ENCODE peak calls at places on chromosomes 2 and 18, in ten cellular contexts. One of them, this sample, is unnamed.
A peak's percentile ranks its signal among the peaks of the same experiment; 100 is the strongest.

GRCh38 chr2:196291418-196291817 is 120.0 kb upstream of the STK17B start:
- DNase-seq in renal cortical epithelial cell: no peak
- DNase-seq in GM10248: no peak
- DNase-seq in NCI-H524: no peak
- DNase-seq in posterior cingulate gyrus: no peak
- DNase-seq in stromal cell of bone marrow: no peak
- DNase-seq in spleen: no peak
- DNase-seq in DMS153: no peak
- DNase-seq in GM04504: no peak
- DNase-seq in ascending aorta: no peak
- DNase-seq in this sample: no peak

GRCh38 chr2:16176971-16177480 is 236.7 kb downstream of the MYCN start:
- DNase-seq in NCI-H524: no peak
- DNase-seq in posterior cingulate gyrus: no peak
- DNase-seq in GM04504: no peak
- DNase-seq in ascending aorta: no peak
- DNase-seq in renal cortical epithelial cell: no peak
- DNase-seq in spleen: no peak
- DNase-seq in stromal cell of bone marrow: no peak
- DNase-seq in GM10248: no peak
- DNase-seq in DMS153: no peak
- DNase-seq in this sample: no peak

GRCh38 chr2:64586883-64587481 is 62.9 kb downstream of the AFTPH start:
- DNase-seq in DMS153: peak; percentile 46
- DNase-seq in stromal cell of bone marrow: peak; percentile 51
- DNase-seq in GM04504: peak; percentile 40
- DNase-seq in GM10248: peak; percentile 37
- DNase-seq in NCI-H524: peak; percentile 39
- DNase-seq in renal cortical epithelial cell: peak; percentile 66
- DNase-seq in posterior cingulate gyrus: no peak
- DNase-seq in spleen: no peak
- DNase-seq in ascending aorta: no peak
- DNase-seq in this sample: peak; percentile 83

GRCh38 chr2:27220091-27220490 is 2.9 kb downstream of the CAD start:
- DNase-seq in renal cortical epithelial cell: no peak
- DNase-seq in spleen: no peak
- DNase-seq in DMS153: no peak
- DNase-seq in GM10248: no peak
- DNase-seq in NCI-H524: no peak
- DNase-seq in stromal cell of bone marrow: no peak
- DNase-seq in ascending aorta: no peak
- DNase-seq in posterior cingulate gyrus: no peak
- DNase-seq in GM04504: no peak
- DNase-seq in this sample: no peak

GRCh38 chr2:29749041-29749440 is 172.3 kb downstream of the ALK start:
- DNase-seq in renal cortical epithelial cell: peak; percentile 92
- DNase-seq in spleen: no peak
- DNase-seq in NCI-H524: no peak
- DNase-seq in ascending aorta: no peak
- DNase-seq in GM10248: peak; percentile 18
- DNase-seq in posterior cingulate gyrus: no peak
- DNase-seq in GM04504: no peak
- DNase-seq in stromal cell of bone marrow: no peak
- DNase-seq in DMS153: peak; percentile 1
- DNase-seq in this sample: no peak

GRCh38 chr2:42102606-42103450 is 55.0 kb downstream of the PKDCC start:
- DNase-seq in stromal cell of bone marrow: no peak
- DNase-seq in renal cortical epithelial cell: peak; percentile 47
- DNase-seq in ascending aorta: no peak
- DNase-seq in DMS153: peak; percentile 76
- DNase-seq in GM04504: no peak
- DNase-seq in spleen: peak; percentile 91
- DNase-seq in NCI-H524: no peak
- DNase-seq in posterior cingulate gyrus: no peak
- DNase-seq in GM10248: no peak
- DNase-seq in this sample: no peak

GRCh38 chr2:240780023-240780831 is 39.8 kb downstream of the KIF1A start:
- DNase-seq in GM10248: no peak
- DNase-seq in spleen: no peak
- DNase-seq in ascending aorta: no peak
- DNase-seq in GM04504: no peak
- DNase-seq in NCI-H524: no peak
- DNase-seq in stromal cell of bone marrow: no peak
- DNase-seq in renal cortical epithelial cell: no peak
- DNase-seq in DMS153: no peak
- DNase-seq in posterior cingulate gyrus: peak; percentile 55
- DNase-seq in this sample: no peak

GRCh38 chr18:76658627-76659026 is 163.6 kb upstream of the ZNF516 start:
- DNase-seq in DMS153: no peak
- DNase-seq in renal cortical epithelial cell: no peak
- DNase-seq in ascending aorta: no peak
- DNase-seq in stromal cell of bone marrow: no peak
- DNase-seq in GM04504: no peak
- DNase-seq in NCI-H524: peak; percentile 49
- DNase-seq in spleen: no peak
- DNase-seq in posterior cingulate gyrus: no peak
- DNase-seq in GM10248: peak; percentile 43
- DNase-seq in this sample: no peak

GRCh38 chr2:191571163-191571769 is 106.7 kb upstream of the NABP1 start:
- DNase-seq in GM10248: no peak
- DNase-seq in GM04504: peak; percentile 53
- DNase-seq in renal cortical epithelial cell: peak; percentile 81
- DNase-seq in DMS153: no peak
- DNase-seq in ascending aorta: no peak
- DNase-seq in NCI-H524: peak; percentile 47
- DNase-seq in stromal cell of bone marrow: peak; percentile 66
- DNase-seq in spleen: no peak
- DNase-seq in posterior cingulate gyrus: no peak
- DNase-seq in this sample: peak; percentile 50

GRCh38 chr2:149329470-149330126 is 789 bp upstream of the LYPD6 start:
- DNase-seq in GM10248: peak; percentile 22
- DNase-seq in posterior cingulate gyrus: peak; percentile 28
- DNase-seq in stromal cell of bone marrow: peak; percentile 12
- DNase-seq in renal cortical epithelial cell: peak; percentile 73
- DNase-seq in spleen: no peak
- DNase-seq in DMS153: peak; percentile 80
- DNase-seq in ascending aorta: no peak
- DNase-seq in NCI-H524: peak; percentile 75
- DNase-seq in GM04504: peak; percentile 32
- DNase-seq in this sample: peak; percentile 26

GRCh38 chr2:3186766-3187165 is 190.9 kb downstream of the EIPR1 start:
- DNase-seq in DMS153: no peak
- DNase-seq in renal cortical epithelial cell: no peak
- DNase-seq in posterior cingulate gyrus: no peak
- DNase-seq in ascending aorta: no peak
- DNase-seq in spleen: peak; percentile 73
- DNase-seq in NCI-H524: peak; percentile 59
- DNase-seq in GM10248: no peak
- DNase-seq in GM04504: no peak
- DNase-seq in stromal cell of bone marrow: no peak
- DNase-seq in this sample: no peak

GRCh38 chr2:163775304-163775703 is 39.5 kb upstream of the FIGN start:
- DNase-seq in DMS153: no peak
- DNase-seq in GM04504: no peak
- DNase-seq in posterior cingulate gyrus: no peak
- DNase-seq in GM10248: no peak
- DNase-seq in ascending aorta: no peak
- DNase-seq in spleen: no peak
- DNase-seq in renal cortical epithelial cell: peak; percentile 62
- DNase-seq in NCI-H524: no peak
- DNase-seq in stromal cell of bone marrow: no peak
- DNase-seq in this sample: peak; percentile 6

GRCh38 chr2:98460573-98461560 is 16.2 kb downstream of the INPP4A start:
- DNase-seq in stromal cell of bone marrow: no peak
- DNase-seq in NCI-H524: no peak
- DNase-seq in GM04504: no peak
- DNase-seq in renal cortical epithelial cell: no peak
- DNase-seq in GM10248: peak; percentile 76
- DNase-seq in ascending aorta: no peak
- DNase-seq in spleen: peak; percentile 93
- DNase-seq in DMS153: no peak
- DNase-seq in posterior cingulate gyrus: no peak
- DNase-seq in this sample: no peak

GRCh38 chr2:185567940-185568339 is 170.7 kb upstream of the FSIP2 start:
- DNase-seq in spleen: no peak
- DNase-seq in ascending aorta: no peak
- DNase-seq in posterior cingulate gyrus: no peak
- DNase-seq in renal cortical epithelial cell: no peak
- DNase-seq in GM04504: no peak
- DNase-seq in NCI-H524: no peak
- DNase-seq in DMS153: no peak
- DNase-seq in GM10248: no peak
- DNase-seq in stromal cell of bone marrow: no peak
- DNase-seq in this sample: no peak

This sample was measured in hippocampal formation.